ENCODE peak calls at places on chromosome 12, in seven cellular contexts. J, S, F, E, W, O and N are unnamed samples.
A peak's percentile ranks its signal among the peaks of the same experiment; 100 is the strongest.

GRCh38 chr12:116495260-116495659 is 63.9 kb upstream of the MAP1LC3B2 start:
- DNase-seq in O (no peak), J (no peak), S (no peak), F (peak; percentile 56), E (no peak), W (no peak), N (no peak)

GRCh38 chr12:103114296-103115055 is 157.0 kb downstream of the ASCL1 start:
- DNase-seq in W (no peak), S (no peak), F (no peak), J (no peak), O (no peak), E (no peak), N (no peak)

GRCh38 chr12:128969480-128970055 is 116.3 kb downstream of the GLT1D1 start:
- DNase-seq in S (no peak), E (peak; percentile 76), W (peak; percentile 52), F (no peak), J (peak; percentile 67), O (no peak), N (no peak)

GRCh38 chr12:1540690-1541089 is 53.7 kb downstream of the FBXL14 start:
- DNase-seq in S (no peak), F (peak; percentile 77), W (no peak), E (no peak), O (no peak), J (no peak), N (no peak)

GRCh38 chr12:109555431-109556315 is 17.6 kb downstream of the MMAB start:
- DNase-seq in S (no peak), O (no peak), J (no peak), F (no peak), W (peak; percentile 44), E (no peak), N (no peak)

GRCh38 chr12:130126023-130126432 is 36.2 kb upstream of the FZD10 start:
- DNase-seq in F (peak; percentile 35), E (no peak), S (no peak), O (no peak), W (peak; percentile 19), J (no peak), N (no peak)

GRCh38 chr12:65835256-65835655 is 11.0 kb downstream of the HMGA2 start:
- DNase-seq in E (no peak), W (no peak), F (no peak), S (no peak), J (no peak), O (no peak), N (no peak)

GRCh38 chr12:76284816-76285750 is 63.1 kb downstream of the BBS10 start:
- DNase-seq in S (no peak), J (no peak), O (no peak), F (peak; percentile 45), W (no peak), E (no peak), N (no peak)

GRCh38 chr12:62588916-62589315 is 122.3 kb downstream of the MON2 start:
- DNase-seq in W (no peak), E (no peak), O (no peak), J (no peak), F (peak; percentile 23), S (no peak), N (no peak)

GRCh38 chr12:50222275-50222783 is 55.2 kb upstream of the CERS5 start:
- DNase-seq in E (peak; percentile 54), J (peak; percentile 67), W (peak; percentile 25), O (peak; percentile 56), S (no peak), F (peak; percentile 91), N (peak; percentile 47)

GRCh38 chr12:95168746-95169145 is 48.5 kb downstream of the FGD6 start:
- DNase-seq in O (no peak), W (no peak), S (no peak), E (no peak), J (no peak), F (no peak), N (no peak)

GRCh38 chr12:130436741-130437501 is 99.2 kb downstream of the PIWIL1 start:
- DNase-seq in J (no peak), E (no peak), S (no peak), F (no peak), O (no peak), W (no peak), N (no peak)

GRCh38 chr12:49901026-49901425 is 2.7 kb downstream of the FAIM2 start:
- DNase-seq in J (no peak), W (no peak), O (no peak), F (no peak), S (no peak), E (no peak), N (no peak)

GRCh38 chr12:21860534-21860933 is 80.7 kb downstream of the ABCC9 start:
- DNase-seq in S (no peak), J (no peak), W (no peak), F (no peak), E (no peak), O (no peak), N (no peak)

GRCh38 chr12:49882248-49882850 is 21.4 kb downstream of the FAIM2 start:
- DNase-seq in W (no peak), E (no peak), S (no peak), F (no peak), J (no peak), O (no peak), N (no peak)

GRCh38 chr12:42552822-42553221 is 36.7 kb downstream of the PRICKLE1 start:
- DNase-seq in F (no peak), W (no peak), J (no peak), E (no peak), S (no peak), O (no peak), N (no peak)

GRCh38 chr12:24919346-24920001 is 29.4 kb downstream of the BCAT1 start:
- DNase-seq in J (no peak), S (no peak), E (no peak), F (no peak), W (no peak), O (no peak), N (no peak)

GRCh38 chr12:124469193-124469888 is 98.1 kb downstream of the NCOR2 start:
- DNase-seq in O (no peak), E (no peak), F (peak; percentile 23), J (no peak), W (no peak), S (peak; percentile 30), N (peak; percentile 18)

GRCh38 chr12:39723831-39724230 is 104.2 kb upstream of the ABCD2 start:
- DNase-seq in J (no peak), E (peak; percentile 59), W (no peak), S (no peak), O (no peak), F (peak; percentile 54), N (no peak)

GRCh38 chr12:124808276-124808675 is 55.4 kb downstream of the SCARB1 start:
- DNase-seq in J (no peak), W (no peak), O (no peak), S (no peak), E (no peak), F (no peak), N (no peak)

GRCh38 chr12:54125950-54126695 is 62.7 kb downstream of the SMUG1 start:
- DNase-seq in J (no peak), F (peak; percentile 50), E (no peak), S (no peak), W (peak; percentile 39), O (peak; percentile 52), N (no peak)
- H3K4me3 ChIP-seq in J (peak overlapping the region; percentile 31), F (peak overlapping the region; percentile 60), E (peak overlapping the region; percentile 37), S (no peak overlapping the region), W (peak overlapping the region; percentile 4), O (peak overlapping the region; percentile 35), N (peak overlapping the region; percentile 27)

GRCh38 chr12:96445743-96446655 is 43.4 kb upstream of the CFAP54 start:
- DNase-seq in W (no peak), S (no peak), F (peak; percentile 90), J (no peak), E (no peak), O (peak; percentile 58), N (no peak)
- H3K4me3 ChIP-seq in W (no peak overlapping the region), S (no peak overlapping the region), F (no peak overlapping the region), J (no peak overlapping the region), E (no peak overlapping the region), O (peak overlapping the region; percentile 20), N (no peak overlapping the region)

GRCh38 chr12:121059031-121059898 is 20.2 kb upstream of the OASL start:
- DNase-seq in J (no peak), E (no peak), O (peak; percentile 35), W (no peak), S (no peak), F (no peak), N (no peak)

GRCh38 chr12:121057794-121058193 is 18.7 kb upstream of the OASL start:
- DNase-seq in S (no peak), J (no peak), E (no peak), F (no peak), W (no peak), O (peak; percentile 15), N (no peak)

GRCh38 chr12:121062391-121063045 is 23.5 kb upstream of the OASL start:
- DNase-seq in W (no peak), O (peak; percentile 25), J (no peak), F (no peak), S (no peak), E (no peak), N (no peak)

GRCh38 chr12:121061831-121062230 is 22.8 kb upstream of the OASL start:
- DNase-seq in E (no peak), S (no peak), O (no peak), J (no peak), W (no peak), F (peak; percentile 23), N (no peak)

DNA sequence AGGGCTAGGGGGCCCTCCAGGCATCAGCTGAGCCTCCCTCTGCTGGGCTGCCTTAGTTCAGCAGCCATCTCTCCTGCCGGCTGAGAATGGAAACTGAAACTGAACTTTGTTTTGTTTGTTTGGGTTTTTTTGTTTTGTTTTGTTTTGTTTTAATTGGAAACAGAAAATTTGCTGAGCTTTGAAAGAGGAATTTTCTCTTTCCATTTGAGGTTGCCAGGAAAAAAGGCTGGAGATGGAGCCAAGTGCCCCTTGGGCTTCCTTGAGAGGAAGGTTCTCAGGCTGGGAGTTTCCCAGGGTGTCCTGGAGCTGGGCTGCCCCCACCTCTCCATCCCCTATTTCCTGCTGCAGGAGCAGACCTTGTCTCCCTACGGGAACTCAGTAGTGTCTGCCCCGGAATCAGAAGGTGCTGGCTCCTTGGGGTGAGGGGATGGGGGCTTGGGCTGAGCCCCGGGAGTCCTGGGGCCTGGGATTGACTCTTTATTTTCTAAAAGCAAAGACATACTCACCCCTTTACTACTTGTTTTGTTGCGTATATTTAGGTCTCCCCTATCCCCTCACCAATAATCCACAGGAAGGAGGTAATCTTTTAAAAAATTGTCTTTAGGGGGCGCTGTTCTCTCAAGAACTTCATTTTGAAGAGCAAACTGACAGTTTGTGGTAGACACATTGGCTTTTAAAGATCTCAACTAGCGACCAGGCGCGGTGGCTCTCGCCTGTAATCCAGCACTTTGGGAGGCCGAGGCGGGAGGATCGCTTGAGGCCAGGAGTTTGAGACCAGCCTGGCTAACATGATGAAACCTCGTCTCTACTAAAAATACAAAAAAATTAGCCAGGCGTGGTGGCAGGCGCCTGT is 21.3 kb upstream of the OASL start:
- DNase-seq in J (peak; percentile 67), F (peak; percentile 48), W (peak; percentile 17), S (no peak), O (peak; percentile 72), E (no peak), N (peak; percentile 22)
- H3K4me3 ChIP-seq in J (no peak overlapping the region), F (no peak overlapping the region), W (no peak overlapping the region), S (no peak overlapping the region), O (peak overlapping the region; percentile 68), E (peak overlapping the region; percentile 37), N (no peak overlapping the region)

DNA sequence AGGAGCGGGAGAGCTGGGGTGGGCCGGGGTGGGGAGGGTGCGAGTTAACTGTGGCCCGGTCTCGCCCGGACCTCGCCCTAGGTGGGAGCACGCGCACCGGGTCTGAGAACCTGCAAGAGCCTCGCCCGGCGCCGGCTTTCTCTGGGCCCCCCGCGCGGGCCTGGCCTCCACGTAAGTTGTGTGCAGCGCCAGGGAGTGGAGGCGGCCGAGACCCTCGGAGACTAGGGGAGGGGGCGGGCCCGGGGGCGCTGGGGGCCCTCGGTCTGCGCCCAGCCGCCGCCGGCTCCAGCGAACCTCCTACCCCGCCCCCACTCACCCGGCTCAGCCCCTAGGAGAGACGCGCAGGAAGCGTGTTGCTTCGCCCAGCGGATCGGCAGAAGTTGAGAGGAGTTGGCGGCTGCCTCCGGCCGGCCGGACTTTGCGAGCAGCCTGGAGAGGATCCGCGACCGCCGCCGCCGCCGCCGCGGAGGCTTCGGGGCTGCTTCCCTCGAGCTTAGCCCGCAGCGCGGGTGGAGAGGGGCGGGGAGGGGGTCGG is at the start of gene PRMT8:
- DNase-seq in F (no peak), J (peak; percentile 65), E (peak; percentile 15), W (peak; percentile 20), S (no peak), O (no peak), N (no peak)
- H3K4me3 ChIP-seq in F (no peak within 1 kb of the TSS), J (peak within 1 kb of the TSS; percentile 33), E (peak within 1 kb of the TSS; percentile 55), W (no peak within 1 kb of the TSS), S (no peak within 1 kb of the TSS), O (no peak within 1 kb of the TSS), N (peak within 1 kb of the TSS; percentile 56)